ENCODE peak calls at places on chromosomes 12 and 14, in eight cellular contexts. G is PC-3, J is heart right ventricle, U is WERI-Rb-1, P is ovary, C is OCI-LY7, F is nephron progenitor cell, N is cardiac fibroblast. I is an unnamed sample.

GRCh38 chr12:110312581-110313360 is 31.7 kb downstream of the ATP2A2 start:
- DNase-seq in F (no peak), C (no peak), J (no peak), P (no peak), N (peak; percentile 75), U (no peak), G (peak; percentile 78), I (no peak)

GRCh38 chr12:59708484-59708883 is 112.7 kb downstream of the SLC16A7 start:
- DNase-seq in G (no peak), N (no peak), P (no peak), C (no peak), J (no peak), U (peak; percentile 32), F (no peak), I (no peak)

GRCh38 chr14:53501361-53502320 is 348.5 kb upstream of the DDHD1 start:
- DNase-seq in N (peak; percentile 23), P (no peak), U (no peak), G (no peak), F (no peak), C (no peak), J (no peak), I (no peak)

GRCh38 chr12:52318241-52318990 is 2.8 kb downstream of the KRT83 start:
- DNase-seq in P (no peak), G (no peak), U (no peak), N (no peak), J (no peak), F (no peak), C (no peak), I (no peak)

GRCh38 chr12:26651566-26652188 is 181.3 kb downstream of the ITPR2 start:
- DNase-seq in G (peak; percentile 97), P (peak; percentile 33), F (peak; percentile 62), C (peak; percentile 64), U (peak; percentile 45), N (peak; percentile 80), J (peak; percentile 49), I (peak; percentile 64)

GRCh38 chr12:94873368-94874085 is 130.0 kb downstream of the NDUFA12 start:
- DNase-seq in F (peak; percentile 74), G (no peak), J (no peak), N (no peak), C (peak; percentile 28), U (peak; percentile 33), P (peak; percentile 64), I (no peak)

GRCh38 chr12:115569694-115570093 is 707.8 kb downstream of the MED13L start:
- DNase-seq in G (no peak), C (no peak), U (peak; percentile 47), F (no peak), N (no peak), P (no peak), J (no peak), I (no peak)

GRCh38 chr12:41189395-41190251 is 1.5 kb downstream of the PDZRN4 start:
- DNase-seq in G (no peak), J (no peak), P (peak; percentile 24), U (no peak), F (peak; percentile 23), C (no peak), N (no peak), I (no peak)

GRCh38 chr14:104239185-104239775 is 100.9 kb downstream of the KIF26A start:
- DNase-seq in G (no peak), C (no peak), U (no peak), F (no peak), N (no peak), P (peak; percentile 10), J (no peak), I (peak; percentile 7)

GRCh38 chr14:62778847-62779246 is 266.4 kb downstream of the KCNH5 start:
- DNase-seq in J (no peak), F (no peak), P (no peak), C (no peak), U (no peak), N (peak; percentile 3), G (no peak), I (no peak)

GRCh38 chr12:46535907-46536306 is 163.3 kb upstream of the SLC38A2 start:
- DNase-seq in J (no peak), C (no peak), U (peak; percentile 20), P (no peak), N (no peak), F (no peak), G (no peak), I (no peak)

GRCh38 chr12:57229634-57230380 is at the start of gene SHMT2:
- DNase-seq in N (peak; percentile 97), C (peak; percentile 99), J (peak; percentile 95), G (peak; percentile 97), P (peak; percentile 92), U (peak; percentile 97), F (peak; percentile 96), I (peak; percentile 90)

GRCh38 chr12:66070378-66071120 is 60.0 kb downstream of the LLPH start:
- DNase-seq in U (no peak), P (no peak), N (no peak), C (no peak), J (no peak), F (no peak), G (no peak), I (no peak)

GRCh38 chr12:51441583-51441982 is 17.0 kb downstream of the SLC4A8 start:
- DNase-seq in F (no peak), N (peak; percentile 81), J (no peak), G (no peak), P (peak; percentile 37), U (no peak), C (no peak), I (no peak)

GRCh38 chr12:47302111-47302597 is 222.4 kb upstream of the AMIGO2 start:
- DNase-seq in N (no peak), C (peak; percentile 19), G (no peak), U (no peak), J (no peak), P (no peak), F (no peak), I (no peak)

GRCh38 chr12:94832780-94833760 is 170.4 kb downstream of the NDUFA12 start:
- DNase-seq in J (no peak), N (peak; percentile 35), U (peak; percentile 42), P (peak; percentile 53), F (peak; percentile 43), G (peak; percentile 7), C (no peak), I (no peak)

GRCh38 chr14:91228112-91229004 is 16.1 kb downstream of the GPR68 start:
- DNase-seq in F (no peak), G (peak; percentile 85), U (no peak), J (no peak), P (no peak), N (peak; percentile 38), C (peak; percentile 61), I (no peak)

GRCh38 chr14:39417014-39417413 is 15.2 kb downstream of the FBXO33 start:
- DNase-seq in P (no peak), C (no peak), N (peak; percentile 42), U (peak; percentile 44), F (no peak), J (peak; percentile 38), G (peak; percentile 39), I (no peak)

GRCh38 chr14:99688629-99689028 is 4.5 kb downstream of the CYP46A1 start:
- DNase-seq in N (no peak), J (no peak), P (no peak), C (no peak), U (no peak), G (no peak), F (no peak), I (no peak)

GRCh38 chr12:50004696-50005095 is 20.6 kb downstream of the RACGAP1 start:
- DNase-seq in F (no peak), P (no peak), N (no peak), G (no peak), J (no peak), U (no peak), C (no peak), I (no peak)

GRCh38 chr12:106582264-106582591 is 576 bp upstream of the RFX4 start:
- DNase-seq in N (no peak), C (no peak), G (no peak), P (no peak), U (no peak), J (no peak), F (peak; percentile 11), I (no peak)

GRCh38 chr12:14930299-14930698 is 8.0 kb downstream of the ERP27 start:
- DNase-seq in F (no peak), G (peak; percentile 7), J (no peak), U (no peak), C (no peak), N (peak; percentile 26), P (no peak), I (no peak)
- TF ChIP-seq CTCF in F (no peak), G (no peak), J (no peak), U (no peak), C (no peak), N (peak; percentile 14), P (no peak), I (no peak)

DNA sequence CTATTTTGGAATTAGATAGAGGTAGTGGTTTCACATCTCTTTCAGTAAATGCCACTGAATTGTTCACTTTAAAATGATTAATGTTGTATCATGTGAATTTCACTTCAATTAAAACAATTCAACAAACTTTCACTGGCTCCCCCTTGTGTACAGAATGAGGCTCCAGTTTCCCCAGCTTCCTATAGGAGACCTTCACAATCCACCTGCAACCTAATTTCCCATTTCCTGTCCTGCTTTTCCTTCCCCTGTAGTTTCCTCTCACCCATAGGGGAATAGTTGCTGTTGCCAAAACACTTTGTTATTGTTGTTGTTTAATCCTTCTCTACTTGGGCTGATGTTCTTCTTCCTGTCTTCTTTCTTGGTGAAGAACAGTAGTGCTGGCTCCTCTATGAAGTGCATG is 59.8 kb downstream of the NPAS3 start:
- DNase-seq in F (no peak), G (peak; percentile 43), P (no peak), C (no peak), U (peak; percentile 9), N (peak; percentile 42), J (no peak), I (no peak)
- TF ChIP-seq CTCF in F (no peak), G (peak; percentile 61), P (no peak), C (peak; percentile 67), U (peak; percentile 47), N (peak; percentile 69), J (no peak), I (peak; percentile 21)

DNA sequence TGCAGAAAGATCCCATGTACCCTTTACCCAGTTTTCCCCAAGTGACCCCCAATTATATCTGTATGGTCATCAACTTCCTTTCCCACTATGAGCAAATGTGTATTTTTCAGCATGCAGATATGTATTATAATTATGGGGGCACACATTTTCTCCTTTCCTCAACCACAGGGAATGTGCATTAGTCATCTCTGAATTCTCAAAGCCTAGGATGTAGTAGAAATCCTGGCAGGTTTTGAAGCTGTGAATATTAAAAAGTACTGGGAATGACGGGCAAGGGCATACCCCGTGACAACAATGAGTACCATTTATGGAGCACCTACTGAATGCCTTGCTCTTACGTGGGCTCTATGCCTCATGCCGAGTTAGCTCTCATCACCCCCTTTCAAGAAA is 71.5 kb downstream of the VWF start:
- DNase-seq in F (no peak), G (no peak), C (no peak), J (no peak), N (peak; percentile 35), P (no peak), U (no peak), I (no peak)
- TF ChIP-seq CTCF in F (no peak), G (no peak), C (no peak), J (no peak), N (no peak), P (no peak), U (no peak), I (no peak)

DNA sequence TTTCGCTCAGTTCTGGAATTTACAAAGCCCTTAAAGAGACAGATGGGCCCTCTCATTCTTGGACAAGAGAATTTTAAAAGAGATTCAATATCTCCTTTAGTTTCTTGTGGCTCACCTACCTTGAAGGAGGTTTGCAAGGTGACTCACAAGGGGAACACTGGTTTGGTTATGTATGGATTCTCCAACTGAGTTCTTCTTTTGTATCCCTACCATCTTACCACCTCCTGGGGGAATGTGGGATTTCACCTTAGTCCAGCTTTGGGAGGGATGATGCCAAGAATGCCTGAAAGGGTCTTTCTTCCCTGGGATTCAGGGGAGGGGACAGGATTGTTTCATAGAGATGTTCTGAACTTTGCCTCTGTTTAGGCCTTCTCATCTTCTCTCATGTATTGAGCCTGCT is 3.7 kb downstream of the PPP4R4 start:
- DNase-seq in J (no peak), G (peak; percentile 9), N (no peak), P (no peak), U (no peak), F (no peak), C (no peak), I (no peak)
- TF ChIP-seq CTCF in J (no peak), G (no peak), N (no peak), P (no peak), U (no peak), F (no peak), C (no peak), I (no peak)